ENCODE peak calls at places on chromosomes 2 and 18, in nine cellular contexts. T is heart left ventricle, F is HCT116, S is IMR-90, G is body of pancreas, K is transverse colon, O is tibial nerve, B is GM12892, D is endothelial cell of umbilical vein. I is an unnamed sample.

GRCh38 chr2:134225841-134226240 is 28.0 kb upstream of the MGAT5 start:
- DNase-seq in T (no peak), F (no peak), S (no peak), G (no peak), K (no peak), O (no peak), B (no peak), D (no peak), I (no peak)

GRCh38 chr2:190216829-190217228 is 102.8 kb downstream of the HIBCH start:
- DNase-seq in T (peak), F (no peak), S (no peak), G (peak), K (peak), O (no peak), B (no peak), D (peak), I (no peak)

GRCh38 chr2:158025263-158025996 is 76.2 kb upstream of the UPP2 start:
- DNase-seq in T (no peak), F (no peak), S (peak), G (no peak), K (no peak), O (no peak), B (no peak), D (no peak), I (peak)

GRCh38 chr18:76407681-76408080 is 87.4 kb downstream of the ZNF516 start:
- DNase-seq in T (no peak), F (no peak), S (no peak), G (no peak), K (no peak), O (no peak), B (no peak), D (no peak), I (peak)

GRCh38 chr18:21110667-21111350 is 804 bp downstream of the ROCK1 start:
- DNase-seq in T (peak), F (no peak), S (peak), G (peak), K (peak), O (peak), B (peak), D (no peak), I (peak)

GRCh38 chr18:77811510-77811909 is 561.9 kb downstream of the GALR1 start:
- DNase-seq in T (no peak), F (no peak), S (no peak), G (peak), K (peak), O (no peak), B (no peak), D (no peak), I (no peak)

GRCh38 chr2:206390181-206390580 is 53.2 kb upstream of the ADAM23 start:
- DNase-seq in T (no peak), F (no peak), S (no peak), G (no peak), K (no peak), O (no peak), B (no peak), D (no peak), I (no peak)

GRCh38 chr2:240427729-240428128 is 7.7 kb upstream of the GPC1 start:
- DNase-seq in T (no peak), F (no peak), S (no peak), G (no peak), K (no peak), O (no peak), B (no peak), D (no peak), I (no peak)

GRCh38 chr2:33033524-33034150 is 86.9 kb downstream of the LTBP1 start:
- DNase-seq in T (no peak), F (peak), S (peak), G (no peak), K (no peak), O (no peak), B (no peak), D (peak), I (no peak)

GRCh38 chr2:224222320-224222719 is 179.6 kb downstream of the FAM124B start:
- DNase-seq in T (no peak), F (no peak), S (peak), G (no peak), K (no peak), O (no peak), B (no peak), D (peak), I (no peak)

GRCh38 chr2:10740226-10740625 is 18.8 kb downstream of the ATP6V1C2 start:
- DNase-seq in T (no peak), F (no peak), S (no peak), G (no peak), K (no peak), O (no peak), B (no peak), D (no peak), I (no peak)

GRCh38 chr2:80054339-80054675 is 250.2 kb downstream of the LRRTM1 start:
- DNase-seq in T (no peak), F (no peak), S (peak), G (no peak), K (no peak), O (no peak), B (no peak), D (no peak), I (no peak)

GRCh38 chr18:6370410-6370809 is 44.3 kb downstream of the L3MBTL4 start:
- DNase-seq in T (no peak), F (no peak), S (no peak), G (peak), K (no peak), O (no peak), B (no peak), D (no peak), I (no peak)

GRCh38 chr18:25727281-25727680 is 363.1 kb downstream of the SS18 start:
- DNase-seq in T (no peak), F (no peak), S (peak), G (no peak), K (no peak), O (no peak), B (no peak), D (peak), I (no peak)

GRCh38 chr2:101597347-101597944 is 100.1 kb upstream of the MAP4K4 start:
- DNase-seq in T (peak), F (no peak), S (peak), G (no peak), K (no peak), O (no peak), B (no peak), D (no peak), I (no peak)

GRCh38 chr2:97995026-97995733 is 568 bp downstream of the TMEM131 start:
- DNase-seq in T (peak), F (no peak), S (peak), G (peak), K (peak), O (no peak), B (peak), D (peak), I (peak)
- TF ChIP-seq POLR2A in T (no peak), F (no peak), S (no peak), G (no peak), K (peak), O (no peak), B (peak), D (peak), I (peak)

DNA sequence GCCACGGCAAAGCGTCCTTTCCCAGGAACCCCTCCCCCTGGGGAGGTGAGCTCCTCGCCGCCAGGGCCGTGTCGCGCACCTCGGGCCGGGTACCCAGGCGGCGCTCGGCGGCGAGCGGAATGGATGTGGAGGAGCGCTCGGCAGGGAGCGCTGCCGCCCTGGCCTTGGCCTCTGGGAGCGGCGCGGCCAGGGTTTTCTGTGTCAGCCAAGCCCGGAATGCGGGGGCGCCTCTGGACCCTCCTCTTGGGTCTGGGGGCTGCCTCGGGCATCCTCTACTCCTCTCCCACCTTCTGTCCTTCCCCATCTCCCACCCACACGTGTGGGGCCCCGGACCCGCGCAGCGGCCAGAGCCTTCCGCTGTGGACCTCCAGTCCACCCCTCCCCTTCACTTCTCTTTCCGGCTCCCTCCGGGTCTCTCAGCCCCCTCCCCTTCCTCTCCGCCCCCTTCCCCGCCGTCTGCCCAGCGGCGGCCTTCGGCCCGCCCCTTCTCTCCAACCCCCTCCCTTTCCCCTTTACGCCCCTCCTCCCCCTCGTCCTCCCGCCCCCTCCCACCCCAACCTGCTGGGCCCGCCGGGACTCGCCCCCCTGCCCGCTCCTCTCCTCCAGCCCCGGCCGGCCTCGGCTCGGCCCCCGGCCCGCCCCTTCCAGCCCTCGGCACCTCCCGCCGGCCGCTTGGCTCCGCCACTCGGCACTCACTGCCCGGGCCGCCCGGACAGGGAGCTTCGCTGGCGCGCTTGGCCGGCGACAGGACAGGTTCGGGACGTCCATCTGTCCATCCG is at the start of gene MERTK:
- DNase-seq in T (peak), F (peak), S (peak), G (peak), K (peak), O (peak), B (peak), D (peak), I (peak)
- TF ChIP-seq POLR2A in T (no peak), F (peak), S (no peak), G (peak), K (peak), O (peak), B (no peak), D (peak), I (peak)

DNA sequence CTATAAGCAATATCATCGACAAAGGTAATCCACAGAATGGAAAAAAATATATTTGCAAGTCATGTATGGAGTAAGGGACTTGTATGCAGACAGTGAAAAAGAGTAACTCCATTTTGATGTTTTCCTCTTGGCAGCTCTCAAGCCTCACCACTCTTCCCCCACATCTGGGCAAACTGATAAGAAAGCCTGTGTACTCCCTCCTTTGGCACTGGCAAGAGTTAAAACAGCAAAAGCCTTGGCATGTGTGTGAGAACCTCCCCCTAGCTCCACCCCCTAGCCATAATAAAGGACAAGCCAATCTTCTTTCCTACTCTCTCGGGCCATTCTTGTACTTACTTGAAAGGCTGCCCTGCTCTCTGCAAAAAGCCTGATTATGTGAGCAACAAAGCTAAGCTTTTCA is 335.2 kb downstream of the LRATD1 start:
- DNase-seq in T (no peak), F (no peak), S (no peak), G (peak), K (no peak), O (no peak), B (no peak), D (no peak), I (no peak)
- TF ChIP-seq POLR2A in T (no peak), F (no peak), S (no peak), G (no peak), K (no peak), O (no peak), B (no peak), D (no peak), I (no peak)

DNA sequence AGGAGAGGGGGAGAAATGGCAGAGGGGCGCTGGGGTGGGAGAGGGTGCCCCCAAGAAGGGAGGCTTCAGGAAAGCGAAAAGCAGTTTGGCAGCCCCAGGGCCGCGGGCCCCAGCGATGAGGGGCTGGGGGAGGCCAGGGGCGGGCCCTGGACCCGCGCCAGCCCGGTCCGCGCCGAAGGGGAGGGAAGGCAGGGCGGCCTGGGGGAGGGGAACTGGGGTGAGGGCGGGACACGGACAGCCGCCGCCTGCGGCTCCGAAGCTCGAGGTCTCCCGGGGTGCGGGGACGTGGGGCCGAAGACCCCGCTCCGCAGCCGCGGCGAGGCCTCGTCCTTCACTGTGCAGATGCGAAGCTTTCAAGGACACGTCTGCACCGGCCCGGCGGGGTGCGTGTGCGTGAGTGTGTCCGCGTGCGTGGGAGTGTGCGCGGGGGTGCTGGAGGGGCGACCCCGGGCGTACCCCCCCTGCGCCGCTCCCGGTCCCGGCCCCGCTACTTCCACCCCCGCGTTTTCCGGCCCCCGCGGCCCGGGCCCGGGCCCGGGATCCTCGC is 1.3 kb downstream of the DNMT3A start:
- DNase-seq in T (peak), F (no peak), S (no peak), G (peak), K (peak), O (no peak), B (no peak), D (no peak), I (peak)
- TF ChIP-seq POLR2A in T (no peak), F (no peak), S (no peak), G (no peak), K (no peak), O (no peak), B (no peak), D (no peak), I (no peak)

DNA sequence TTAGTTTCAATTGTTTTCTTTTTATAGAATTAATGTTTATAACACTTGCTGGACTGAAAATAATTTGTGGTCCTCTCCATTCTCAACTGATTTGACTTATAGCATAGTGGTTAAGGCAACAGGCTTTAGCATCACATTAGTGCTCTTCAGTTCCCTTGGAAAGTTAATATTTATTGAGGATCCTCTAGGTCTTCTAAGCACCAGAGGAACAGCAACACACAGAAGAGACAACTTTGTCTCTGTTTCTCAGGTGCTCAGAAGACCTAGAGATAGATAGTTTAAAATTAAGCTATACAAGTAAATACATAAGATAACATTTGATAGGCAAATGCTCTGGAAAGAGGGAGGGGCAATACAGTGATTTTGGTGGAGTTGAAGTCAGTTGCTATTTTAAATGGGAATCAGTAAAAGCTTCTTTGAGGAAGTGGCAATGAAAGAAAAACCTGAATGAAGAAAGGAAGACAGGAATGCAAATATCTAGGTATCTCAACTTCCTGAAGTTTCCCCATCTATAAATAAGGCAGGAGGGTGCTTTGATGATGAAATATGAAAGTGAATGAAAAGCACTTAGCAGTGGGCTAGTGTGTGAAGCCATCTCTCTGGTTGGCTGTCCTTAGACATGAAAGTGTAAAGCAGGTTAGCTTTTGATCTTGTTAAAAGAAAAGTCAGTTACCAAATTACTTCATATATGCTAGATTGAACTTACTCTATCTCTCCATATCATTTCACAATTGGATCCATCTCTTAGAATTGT is 7.9 kb downstream of the NEUROD1 start:
- DNase-seq in T (no peak), F (no peak), S (no peak), G (no peak), K (no peak), O (no peak), B (no peak), D (no peak), I (no peak)
- TF ChIP-seq POLR2A in T (no peak), F (no peak), S (no peak), G (no peak), K (no peak), O (no peak), B (no peak), D (no peak), I (no peak)

GRCh38 chr2:121075006-121075545 is 209.9 kb downstream of the TFCP2L1 start:
- DNase-seq in T (no peak), F (peak), S (peak), G (peak), K (peak), O (peak), B (no peak), D (peak), I (no peak)
- TF ChIP-seq POLR2A in T (no peak), F (peak), S (peak), G (peak), K (no peak), O (peak), B (peak), D (peak), I (peak)

GRCh38 chr18:13616041-13616440 is 110.3 kb downstream of the FAM210A start:
- DNase-seq in T (no peak), F (no peak), S (no peak), G (no peak), K (no peak), O (no peak), B (no peak), D (no peak), I (no peak)

GRCh38 chr18:13613591-13614317 is 112.6 kb downstream of the FAM210A start:
- DNase-seq in T (no peak), F (no peak), S (no peak), G (no peak), K (no peak), O (no peak), B (no peak), D (no peak), I (peak)

GRCh38 chr18:13614318-13614643 is 112.1 kb downstream of the FAM210A start:
- DNase-seq in T (no peak), F (no peak), S (no peak), G (no peak), K (no peak), O (no peak), B (no peak), D (no peak), I (no peak)

GRCh38 chr18:13615432-13615861 is 110.9 kb downstream of the FAM210A start:
- DNase-seq in T (no peak), F (no peak), S (no peak), G (no peak), K (no peak), O (no peak), B (no peak), D (no peak), I (no peak)

DNA sequence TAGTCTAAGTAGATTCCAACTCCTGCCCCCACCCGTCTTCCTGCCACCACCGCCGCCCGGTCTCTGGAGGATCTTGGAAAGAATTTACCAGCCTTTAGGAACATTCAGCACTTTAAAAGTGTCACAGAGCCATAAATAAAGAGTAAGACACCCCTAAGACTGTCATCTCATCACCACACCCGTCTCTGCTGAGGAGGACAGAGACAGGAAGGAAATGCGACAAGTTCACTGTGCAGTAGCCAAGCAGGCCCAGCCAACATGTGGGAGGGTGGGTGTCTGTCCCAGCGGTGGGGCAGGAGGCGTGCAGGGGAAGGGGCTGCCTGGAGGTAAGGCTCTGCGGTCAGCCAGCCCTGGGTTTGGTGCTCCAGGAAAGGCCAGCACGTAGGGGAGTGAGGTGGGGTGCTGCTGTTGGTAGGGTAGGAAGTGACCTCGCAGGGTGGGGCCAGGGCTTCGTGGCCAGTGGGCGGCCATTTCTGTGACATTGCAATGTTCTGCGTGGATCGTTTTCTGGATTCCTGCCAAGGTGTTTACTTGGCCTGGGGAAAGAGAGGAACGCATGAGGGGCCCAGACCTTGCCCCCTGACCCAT is 111.6 kb downstream of the FAM210A start:
- DNase-seq in T (peak), F (no peak), S (no peak), G (peak), K (no peak), O (no peak), B (no peak), D (no peak), I (no peak)
- TF ChIP-seq POLR2A in T (no peak), F (no peak), S (no peak), G (no peak), K (no peak), O (no peak), B (peak), D (no peak), I (no peak)

DNA sequence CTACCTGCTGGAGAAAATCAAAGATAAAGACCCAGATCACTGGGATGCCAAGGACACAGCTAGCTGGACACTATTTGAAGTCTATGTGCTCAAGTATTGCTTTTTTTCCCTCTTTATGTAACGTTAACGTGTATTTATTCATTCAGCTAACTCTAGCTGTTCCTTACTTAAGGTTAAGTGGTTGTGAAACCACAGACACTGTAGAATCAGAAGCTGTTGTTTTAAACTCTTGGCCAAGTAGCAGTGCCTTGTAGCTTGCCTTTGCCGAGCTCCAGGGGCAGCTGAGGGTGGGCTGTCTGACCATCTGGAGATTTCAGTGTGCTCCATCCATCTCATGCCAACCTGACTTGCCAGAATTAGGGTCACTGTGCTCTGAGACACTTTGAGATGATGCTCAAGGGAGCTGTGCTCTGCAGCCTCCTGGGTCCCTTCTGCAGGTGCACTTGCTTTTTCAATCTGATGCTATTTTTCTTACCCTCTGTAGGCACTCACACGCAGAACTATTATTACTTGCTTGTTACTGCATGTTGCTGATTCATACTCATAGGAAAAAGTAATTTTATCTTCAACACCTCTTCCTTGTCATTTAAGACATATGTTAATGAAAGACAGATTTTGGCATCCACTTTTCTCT is 116.2 kb downstream of the METTL8 start:
- DNase-seq in T (no peak), F (no peak), S (no peak), G (no peak), K (no peak), O (no peak), B (no peak), D (no peak), I (no peak)
- TF ChIP-seq POLR2A in T (no peak), F (no peak), S (no peak), G (no peak), K (no peak), O (no peak), B (peak), D (no peak), I (no peak)

I was measured in adrenal gland.